ENCODE peak calls at places on chromosomes 13 and 19, in five cellular contexts. One of them, this sample, is unnamed.
A peak's percentile ranks its signal among the peaks of the same experiment; 100 is the strongest.

GRCh38 chr13:82655518-82655855 is 1226.8 kb downstream of the SLITRK1 start:
- DNase-seq in adrenal gland: no peak
- DNase-seq in lower leg skin: no peak
- DNase-seq in effector memory CD4-positive, alpha-beta T cell: no peak
- DNase-seq in skeletal muscle cell: no peak
- DNase-seq in this sample: no peak

GRCh38 chr13:35906636-35907035 is 224.5 kb downstream of the DCLK1 start:
- DNase-seq in adrenal gland: no peak
- DNase-seq in lower leg skin: no peak
- DNase-seq in effector memory CD4-positive, alpha-beta T cell: no peak
- DNase-seq in skeletal muscle cell: no peak
- DNase-seq in this sample: no peak

GRCh38 chr19:4357095-4357797 is 13.9 kb downstream of the MPND start:
- DNase-seq in adrenal gland: no peak
- DNase-seq in lower leg skin: no peak
- DNase-seq in effector memory CD4-positive, alpha-beta T cell: no peak
- DNase-seq in skeletal muscle cell: no peak
- DNase-seq in this sample: no peak

GRCh38 chr13:40228981-40229380 is 437.5 kb downstream of the FOXO1 start:
- DNase-seq in adrenal gland: no peak
- DNase-seq in lower leg skin: no peak
- DNase-seq in effector memory CD4-positive, alpha-beta T cell: no peak
- DNase-seq in skeletal muscle cell: no peak
- DNase-seq in this sample: no peak

GRCh38 chr19:11299946-11300810 is 4.2 kb downstream of the TSPAN16 start:
- DNase-seq in adrenal gland: no peak
- DNase-seq in lower leg skin: no peak
- DNase-seq in effector memory CD4-positive, alpha-beta T cell: no peak
- DNase-seq in skeletal muscle cell: no peak
- DNase-seq in this sample: no peak

GRCh38 chr13:33441015-33441414 is 155.5 kb upstream of the STARD13 start:
- DNase-seq in adrenal gland: no peak
- DNase-seq in lower leg skin: no peak
- DNase-seq in effector memory CD4-positive, alpha-beta T cell: no peak
- DNase-seq in skeletal muscle cell: peak; percentile 5
- DNase-seq in this sample: peak; percentile 1

GRCh38 chr19:31408460-31409124 is 59.4 kb upstream of the TSHZ3 start:
- DNase-seq in adrenal gland: no peak
- DNase-seq in lower leg skin: no peak
- DNase-seq in effector memory CD4-positive, alpha-beta T cell: no peak
- DNase-seq in skeletal muscle cell: peak; percentile 69
- DNase-seq in this sample: no peak

GRCh38 chr13:44364601-44365000 is 9.0 kb upstream of the SERP2 start:
- DNase-seq in adrenal gland: no peak
- DNase-seq in lower leg skin: no peak
- DNase-seq in effector memory CD4-positive, alpha-beta T cell: no peak
- DNase-seq in skeletal muscle cell: no peak
- DNase-seq in this sample: no peak

GRCh38 chr13:26021516-26021915 is 30.3 kb downstream of the SHISA2 start:
- DNase-seq in adrenal gland: no peak
- DNase-seq in lower leg skin: no peak
- DNase-seq in effector memory CD4-positive, alpha-beta T cell: no peak
- DNase-seq in skeletal muscle cell: no peak
- DNase-seq in this sample: no peak

GRCh38 chr19:13164370-13165090 is 14.3 kb downstream of the IER2 start:
- DNase-seq in adrenal gland: peak; percentile 61
- DNase-seq in lower leg skin: peak; percentile 29
- DNase-seq in effector memory CD4-positive, alpha-beta T cell: peak; percentile 35
- DNase-seq in skeletal muscle cell: no peak
- DNase-seq in this sample: peak; percentile 71

GRCh38 chr19:7460562-7460966 is 28.3 kb downstream of the PEX11G start:
- DNase-seq in adrenal gland: no peak
- DNase-seq in lower leg skin: no peak
- DNase-seq in effector memory CD4-positive, alpha-beta T cell: no peak
- DNase-seq in skeletal muscle cell: no peak
- DNase-seq in this sample: no peak

GRCh38 chr19:13024958-13025653 is 29.8 kb downstream of the NFIX start:
- DNase-seq in adrenal gland: no peak
- DNase-seq in lower leg skin: no peak
- DNase-seq in effector memory CD4-positive, alpha-beta T cell: no peak
- DNase-seq in skeletal muscle cell: no peak
- DNase-seq in this sample: no peak

GRCh38 chr19:51944798-51945552 is 17.7 kb downstream of the ZNF613 start:
- DNase-seq in adrenal gland: no peak
- DNase-seq in lower leg skin: no peak
- DNase-seq in effector memory CD4-positive, alpha-beta T cell: no peak
- DNase-seq in skeletal muscle cell: no peak
- DNase-seq in this sample: no peak

GRCh38 chr19:38277969-38278680 is 13.8 kb downstream of the SPINT2 start:
- DNase-seq in adrenal gland: peak; percentile 70
- DNase-seq in lower leg skin: no peak
- DNase-seq in effector memory CD4-positive, alpha-beta T cell: no peak
- DNase-seq in skeletal muscle cell: no peak
- DNase-seq in this sample: no peak

GRCh38 chr13:113869263-113869662 is 5.4 kb upstream of the GAS6 start:
- DNase-seq in adrenal gland: no peak
- DNase-seq in lower leg skin: no peak
- DNase-seq in effector memory CD4-positive, alpha-beta T cell: no peak
- DNase-seq in skeletal muscle cell: no peak
- DNase-seq in this sample: no peak

GRCh38 chr19:46487178-46487801 is 8.4 kb downstream of the PNMA8B start:
- DNase-seq in adrenal gland: no peak
- DNase-seq in lower leg skin: no peak
- DNase-seq in effector memory CD4-positive, alpha-beta T cell: no peak
- DNase-seq in skeletal muscle cell: no peak
- DNase-seq in this sample: no peak
- H3K4me3 ChIP-seq in adrenal gland: peak overlapping the region; percentile 42
- H3K4me3 ChIP-seq in lower leg skin: no peak overlapping the region
- H3K4me3 ChIP-seq in effector memory CD4-positive, alpha-beta T cell: no peak overlapping the region
- H3K4me3 ChIP-seq in skeletal muscle cell: peak overlapping the region; percentile 42
- H3K4me3 ChIP-seq in this sample: no peak overlapping the region

GRCh38 chr19:16325161-16325527 is 518 bp downstream of the KLF2 start:
- DNase-seq in adrenal gland: peak; percentile 39
- DNase-seq in lower leg skin: no peak
- DNase-seq in effector memory CD4-positive, alpha-beta T cell: peak; percentile 37
- DNase-seq in skeletal muscle cell: no peak
- DNase-seq in this sample: no peak
- H3K4me3 ChIP-seq in adrenal gland: peak overlapping the region; percentile 94
- H3K4me3 ChIP-seq in lower leg skin: peak overlapping the region; percentile 61
- H3K4me3 ChIP-seq in effector memory CD4-positive, alpha-beta T cell: peak overlapping the region; percentile 81
- H3K4me3 ChIP-seq in skeletal muscle cell: peak overlapping the region; percentile 64
- H3K4me3 ChIP-seq in this sample: peak overlapping the region; percentile 54

GRCh38 chr19:1016647-1017114 is 4.2 kb downstream of the TMEM259 start:
- DNase-seq in adrenal gland: peak; percentile 66
- DNase-seq in lower leg skin: no peak
- DNase-seq in effector memory CD4-positive, alpha-beta T cell: no peak
- DNase-seq in skeletal muscle cell: no peak
- DNase-seq in this sample: no peak
- H3K4me3 ChIP-seq in adrenal gland: no peak overlapping the region
- H3K4me3 ChIP-seq in lower leg skin: no peak overlapping the region
- H3K4me3 ChIP-seq in effector memory CD4-positive, alpha-beta T cell: no peak overlapping the region
- H3K4me3 ChIP-seq in skeletal muscle cell: no peak overlapping the region
- H3K4me3 ChIP-seq in this sample: no peak overlapping the region

GRCh38 chr19:14786421-14786851 is 8.1 kb upstream of the ADGRE2 start:
- DNase-seq in adrenal gland: peak; percentile 37
- DNase-seq in lower leg skin: no peak
- DNase-seq in effector memory CD4-positive, alpha-beta T cell: no peak
- DNase-seq in skeletal muscle cell: no peak
- DNase-seq in this sample: no peak
- H3K4me3 ChIP-seq in adrenal gland: no peak overlapping the region
- H3K4me3 ChIP-seq in lower leg skin: no peak overlapping the region
- H3K4me3 ChIP-seq in effector memory CD4-positive, alpha-beta T cell: no peak overlapping the region
- H3K4me3 ChIP-seq in skeletal muscle cell: peak overlapping the region; percentile 20
- H3K4me3 ChIP-seq in this sample: no peak overlapping the region

DNA sequence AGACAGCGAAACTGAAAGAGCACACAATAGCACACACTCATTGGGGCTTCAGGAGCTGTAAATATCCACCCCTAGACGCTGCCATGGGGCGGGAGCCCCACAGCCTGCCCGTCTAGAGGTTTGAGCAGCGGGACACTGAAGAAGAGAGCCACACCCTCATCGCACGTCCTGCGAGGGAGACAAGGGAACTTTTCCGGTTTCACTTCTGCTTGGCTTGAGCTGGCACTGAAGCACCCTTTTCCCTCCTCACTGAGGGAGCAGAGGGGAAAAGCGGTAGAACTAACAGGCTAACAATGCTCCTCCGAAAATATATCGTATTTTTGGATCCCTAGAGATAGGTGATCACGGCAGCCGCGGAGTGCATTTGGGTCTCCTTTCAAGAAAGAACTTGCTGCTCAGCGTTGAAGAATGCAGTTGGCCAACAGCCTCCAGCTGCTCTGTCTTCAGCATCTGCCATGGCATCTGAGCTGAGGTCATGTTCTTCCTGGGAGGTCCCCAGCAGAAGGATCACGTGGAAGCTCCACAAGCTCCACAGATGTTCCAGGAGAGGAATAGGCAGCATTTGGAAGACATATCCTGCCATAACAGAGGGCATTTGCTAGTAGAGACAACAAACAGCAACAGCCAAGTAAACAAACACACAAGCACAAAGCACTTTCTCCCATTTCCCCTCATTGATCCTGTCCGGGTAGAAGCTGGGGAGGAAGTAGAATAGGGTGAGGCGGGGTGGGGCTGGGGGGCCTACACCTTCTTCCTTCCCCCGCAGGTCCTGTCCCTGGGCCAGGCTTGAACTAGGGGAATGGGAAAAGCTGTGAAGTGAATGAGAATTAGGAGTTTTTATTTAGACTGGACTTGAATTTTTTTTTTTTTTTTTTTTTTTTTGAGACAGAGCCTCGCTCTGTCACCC is 44.8 kb upstream of the ALOX5AP start:
- DNase-seq in adrenal gland: peak; percentile 32
- DNase-seq in lower leg skin: peak; percentile 77
- DNase-seq in effector memory CD4-positive, alpha-beta T cell: no peak
- DNase-seq in skeletal muscle cell: peak; percentile 98
- DNase-seq in this sample: no peak
- H3K4me3 ChIP-seq in adrenal gland: no peak overlapping the region
- H3K4me3 ChIP-seq in lower leg skin: peak overlapping the region; percentile 2
- H3K4me3 ChIP-seq in effector memory CD4-positive, alpha-beta T cell: peak overlapping the region; percentile 19
- H3K4me3 ChIP-seq in skeletal muscle cell: peak overlapping the region; percentile 40
- H3K4me3 ChIP-seq in this sample: no peak overlapping the region

GRCh38 chr13:27482996-27483395 is 32.6 kb upstream of the MTIF3 start:
- DNase-seq in adrenal gland: no peak
- DNase-seq in lower leg skin: no peak
- DNase-seq in effector memory CD4-positive, alpha-beta T cell: no peak
- DNase-seq in skeletal muscle cell: no peak
- DNase-seq in this sample: no peak
- H3K4me3 ChIP-seq in adrenal gland: no peak overlapping the region
- H3K4me3 ChIP-seq in lower leg skin: no peak overlapping the region
- H3K4me3 ChIP-seq in effector memory CD4-positive, alpha-beta T cell: no peak overlapping the region
- H3K4me3 ChIP-seq in skeletal muscle cell: no peak overlapping the region
- H3K4me3 ChIP-seq in this sample: no peak overlapping the region

DNA sequence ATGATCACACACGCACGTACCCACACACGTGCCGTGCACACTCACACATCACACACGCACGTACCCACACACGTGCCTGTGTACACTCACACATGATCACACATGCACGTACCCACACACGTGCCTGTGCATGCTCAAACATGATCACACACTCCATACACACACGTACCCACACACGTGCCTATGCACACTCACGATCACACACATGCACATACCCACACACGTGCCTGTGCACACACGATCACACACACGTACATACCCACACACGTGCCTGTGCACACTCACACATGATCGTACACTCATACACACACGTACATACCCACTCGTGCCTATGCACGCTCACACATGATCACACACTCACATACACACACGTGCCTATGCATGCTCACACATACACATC is 86.8 kb downstream of the RAB20 start:
- DNase-seq in adrenal gland: no peak
- DNase-seq in lower leg skin: no peak
- DNase-seq in effector memory CD4-positive, alpha-beta T cell: no peak
- DNase-seq in skeletal muscle cell: no peak
- DNase-seq in this sample: no peak
- H3K4me3 ChIP-seq in adrenal gland: no peak overlapping the region
- H3K4me3 ChIP-seq in lower leg skin: no peak overlapping the region
- H3K4me3 ChIP-seq in effector memory CD4-positive, alpha-beta T cell: no peak overlapping the region
- H3K4me3 ChIP-seq in skeletal muscle cell: no peak overlapping the region
- H3K4me3 ChIP-seq in this sample: no peak overlapping the region

GRCh38 chr19:58265100-58265499 is 13.7 kb upstream of the ZNF8 start:
- DNase-seq in adrenal gland: no peak
- DNase-seq in lower leg skin: no peak
- DNase-seq in effector memory CD4-positive, alpha-beta T cell: no peak
- DNase-seq in skeletal muscle cell: no peak
- DNase-seq in this sample: no peak

GRCh38 chr19:58261600-58261967 is 17.2 kb upstream of the ZNF8 start:
- DNase-seq in adrenal gland: no peak
- DNase-seq in lower leg skin: no peak
- DNase-seq in effector memory CD4-positive, alpha-beta T cell: no peak
- DNase-seq in skeletal muscle cell: no peak
- DNase-seq in this sample: no peak

GRCh38 chr19:58262922-58263296 is 15.8 kb upstream of the ZNF8 start:
- DNase-seq in adrenal gland: no peak
- DNase-seq in lower leg skin: no peak
- DNase-seq in effector memory CD4-positive, alpha-beta T cell: no peak
- DNase-seq in skeletal muscle cell: no peak
- DNase-seq in this sample: no peak

GRCh38 chr19:58261968-58262921 is 16.5 kb upstream of the ZNF8 start:
- DNase-seq in adrenal gland: no peak
- DNase-seq in lower leg skin: no peak
- DNase-seq in effector memory CD4-positive, alpha-beta T cell: no peak
- DNase-seq in skeletal muscle cell: no peak
- DNase-seq in this sample: no peak
- H3K4me3 ChIP-seq in adrenal gland: no peak overlapping the region
- H3K4me3 ChIP-seq in lower leg skin: no peak overlapping the region
- H3K4me3 ChIP-seq in effector memory CD4-positive, alpha-beta T cell: no peak overlapping the region
- H3K4me3 ChIP-seq in skeletal muscle cell: no peak overlapping the region
- H3K4me3 ChIP-seq in this sample: no peak overlapping the region

GRCh38 chr13:41811588-41812021 is 149.3 kb downstream of the VWA8 start:
- DNase-seq in adrenal gland: no peak
- DNase-seq in lower leg skin: no peak
- DNase-seq in effector memory CD4-positive, alpha-beta T cell: no peak
- DNase-seq in skeletal muscle cell: no peak
- DNase-seq in this sample: no peak

GRCh38 chr13:41813426-41813825 is 147.5 kb downstream of the VWA8 start:
- DNase-seq in adrenal gland: no peak
- DNase-seq in lower leg skin: no peak
- DNase-seq in effector memory CD4-positive, alpha-beta T cell: no peak
- DNase-seq in skeletal muscle cell: no peak
- DNase-seq in this sample: no peak

GRCh38 chr13:41812851-41813250 is 148.1 kb downstream of the VWA8 start:
- DNase-seq in adrenal gland: no peak
- DNase-seq in lower leg skin: no peak
- DNase-seq in effector memory CD4-positive, alpha-beta T cell: no peak
- DNase-seq in skeletal muscle cell: no peak
- DNase-seq in this sample: peak; percentile 8

GRCh38 chr13:41812237-41812636 is 148.7 kb downstream of the VWA8 start:
- DNase-seq in adrenal gland: no peak
- DNase-seq in lower leg skin: no peak
- DNase-seq in effector memory CD4-positive, alpha-beta T cell: no peak
- DNase-seq in skeletal muscle cell: no peak
- DNase-seq in this sample: no peak

DNA sequence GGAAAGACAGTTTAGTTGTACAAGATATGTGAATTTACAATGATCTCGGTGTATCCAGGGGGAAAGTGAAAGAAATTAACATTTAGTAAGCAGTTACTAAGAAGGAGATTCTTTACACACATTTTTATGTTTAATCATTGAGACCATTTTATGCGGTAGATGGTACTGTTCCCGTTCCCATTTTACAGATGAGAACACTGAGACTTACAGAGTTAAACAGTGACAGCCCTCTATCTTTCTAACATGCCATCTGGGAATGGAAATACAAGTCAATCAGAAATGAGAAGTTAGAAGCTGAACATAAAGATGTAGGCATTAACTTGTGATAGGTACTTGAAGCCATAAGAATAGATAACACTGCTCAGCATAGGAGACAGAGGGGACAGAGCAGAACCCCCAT is 144.9 kb downstream of the VWA8 start:
- DNase-seq in adrenal gland: no peak
- DNase-seq in lower leg skin: no peak
- DNase-seq in effector memory CD4-positive, alpha-beta T cell: no peak
- DNase-seq in skeletal muscle cell: no peak
- DNase-seq in this sample: no peak
- H3K4me3 ChIP-seq in adrenal gland: no peak overlapping the region
- H3K4me3 ChIP-seq in lower leg skin: no peak overlapping the region
- H3K4me3 ChIP-seq in effector memory CD4-positive, alpha-beta T cell: no peak overlapping the region
- H3K4me3 ChIP-seq in skeletal muscle cell: no peak overlapping the region
- H3K4me3 ChIP-seq in this sample: no peak overlapping the region